ENCODE peak calls at places on chromosome 3, in ten cellular contexts. J, U, E, S, X, N, R, T, H and D are unnamed samples. For H3K9me3, the result is how much of the 10 kb centered on the place peaks cover.

GRCh38 chr3:193732391-193732790 is 139.4 kb downstream of the OPA1 start:
- DNase-seq in R (no peak), N (no peak), X (no peak), T (peak), J (no peak), E (peak), S (peak), U (no peak), H (no peak), D (no peak)

GRCh38 chr3:11452988-11453847 is 181.0 kb downstream of the ATG7 start:
- DNase-seq in N (no peak), H (no peak), U (no peak), X (no peak), J (no peak), E (no peak), T (peak), S (peak), R (no peak), D (no peak)

GRCh38 chr3:12303532-12303931 is 14.7 kb downstream of the PPARG start:
- DNase-seq in T (peak), X (no peak), J (no peak), E (no peak), R (no peak), U (no peak), N (no peak), S (peak), H (no peak), D (no peak)

GRCh38 chr3:46845860-46846623 is 17.2 kb downstream of the MYL3 start:
- DNase-seq in T (peak), J (peak), X (peak), E (peak), U (peak), N (peak), R (peak), S (peak), H (peak), D (peak)

GRCh38 chr3:65924762-65925161 is 114.0 kb downstream of the MAGI1 start:
- DNase-seq in H (no peak), U (no peak), N (no peak), R (no peak), J (no peak), T (no peak), E (no peak), X (no peak), S (no peak), D (no peak)

GRCh38 chr3:150544040-150544439 is 2.3 kb downstream of the SERP1 start:
- DNase-seq in E (no peak), S (peak), H (no peak), X (no peak), J (no peak), T (peak), N (no peak), R (no peak), U (no peak), D (no peak)

GRCh38 chr3:73490453-73491311 is 134.1 kb downstream of the PDZRN3 start:
- DNase-seq in J (peak), S (peak), X (no peak), N (no peak), H (no peak), E (peak), T (peak), U (no peak), R (no peak), D (no peak)

GRCh38 chr3:50231581-50231980 is 4.4 kb upstream of the GNAI2 start:
- DNase-seq in T (no peak), S (no peak), E (no peak), X (no peak), J (no peak), R (no peak), N (no peak), U (no peak), H (no peak), D (no peak)

GRCh38 chr3:48500656-48501055 is 3.3 kb downstream of the SHISA5 start:
- DNase-seq in N (no peak), X (no peak), U (no peak), E (no peak), J (no peak), R (no peak), S (no peak), T (no peak), H (no peak), D (no peak)

GRCh38 chr3:15889936-15890335 is 92.2 kb upstream of the ANKRD28 start:
- DNase-seq in E (no peak), S (no peak), R (no peak), X (no peak), T (no peak), J (no peak), H (no peak), U (no peak), N (no peak), D (no peak)

GRCh38 chr3:17154941-17155340 is 270.2 kb downstream of the PLCL2 start:
- DNase-seq in J (no peak), R (no peak), E (no peak), T (no peak), S (no peak), U (no peak), H (no peak), N (peak), X (no peak), D (no peak)

GRCh38 chr3:67015702-67016500 is 17.8 kb downstream of the KBTBD8 start:
- DNase-seq in N (no peak), S (no peak), T (peak), U (no peak), H (no peak), R (no peak), J (no peak), E (no peak), X (no peak), D (no peak)

GRCh38 chr3:8554725-8555621 is 53.4 kb downstream of the LMCD1 start:
- DNase-seq in X (peak), S (peak), U (no peak), T (peak), E (no peak), H (no peak), J (no peak), R (no peak), N (peak), D (no peak)

GRCh38 chr3:133991209-133991608 is 38.5 kb downstream of the SLCO2A1 start:
- DNase-seq in R (no peak), T (no peak), J (no peak), X (no peak), E (no peak), S (peak), H (no peak), U (no peak), N (no peak), D (no peak)

GRCh38 chr3:106827515-106828213 is 549.6 kb upstream of the CCDC54 start:
- DNase-seq in H (no peak), U (no peak), J (no peak), T (peak), X (no peak), E (no peak), S (no peak), N (no peak), R (no peak), D (no peak)

GRCh38 chr3:108073712-108074431 is 17.0 kb downstream of the CD47 start:
- DNase-seq in S (no peak), X (no peak), E (no peak), R (no peak), T (no peak), J (no peak), U (no peak), N (no peak), H (no peak), D (no peak)

GRCh38 chr3:31729082-31729481 is 196.4 kb downstream of the STT3B start:
- DNase-seq in R (no peak), H (no peak), N (no peak), J (no peak), U (no peak), S (no peak), T (no peak), E (no peak), X (no peak), D (no peak)

GRCh38 chr3:172680684-172681083 is 30.2 kb downstream of the NCEH1 start:
- DNase-seq in E (peak), U (no peak), N (no peak), S (no peak), X (no peak), J (no peak), R (no peak), T (no peak), H (no peak), D (no peak)

GRCh38 chr3:169218314-169218983 is 445.1 kb downstream of the MECOM start:
- DNase-seq in E (peak), N (peak), X (no peak), S (peak), U (peak), T (peak), J (peak), R (no peak), H (no peak), D (no peak)

GRCh38 chr3:191329654-191330308 is 545 bp downstream of the UTS2B start:
- DNase-seq in N (peak), S (peak), U (peak), X (peak), E (peak), H (no peak), J (peak), R (peak), T (peak), D (no peak)

GRCh38 chr3:73212683-73213082 is 151.2 kb downstream of the EBLN2 start:
- DNase-seq in J (no peak), S (no peak), H (no peak), X (no peak), E (no peak), U (no peak), T (no peak), N (no peak), R (no peak), D (no peak)

GRCh38 chr3:50381315-50381714 is 22.0 kb upstream of the TMEM115 start:
- DNase-seq in N (no peak), T (no peak), E (no peak), U (no peak), S (no peak), J (no peak), X (no peak), H (no peak), R (no peak), D (no peak)

GRCh38 chr3:44596631-44597030 is 11.9 kb downstream of the ZNF660 start:
- DNase-seq in R (no peak), E (no peak), X (no peak), N (no peak), U (no peak), T (no peak), S (peak), H (no peak), J (no peak), D (no peak)
- H3K9me3 ChIP-seq in R (under half), E (under half), X (under half), N (under half), U (under half), T (under half), S (under half), H (under half), J (under half), D (under half)

GRCh38 chr3:30232142-30232541 is 374.3 kb upstream of the TGFBR2 start:
- DNase-seq in U (no peak), T (peak), H (no peak), R (no peak), N (no peak), E (no peak), J (no peak), X (no peak), S (peak), D (no peak)

GRCh38 chr3:30233924-30234666 is 372.3 kb upstream of the TGFBR2 start:
- DNase-seq in S (peak), R (no peak), E (no peak), T (peak), X (no peak), H (no peak), U (no peak), J (no peak), N (no peak), D (no peak)

GRCh38 chr3:30228302-30228631 is 378.1 kb upstream of the TGFBR2 start:
- DNase-seq in X (no peak), U (no peak), N (no peak), T (no peak), J (no peak), R (no peak), S (no peak), E (no peak), H (no peak), D (no peak)

GRCh38 chr3:30232546-30232945 is 373.9 kb upstream of the TGFBR2 start:
- DNase-seq in X (no peak), R (no peak), H (no peak), U (no peak), T (no peak), J (no peak), E (no peak), S (no peak), N (no peak), D (no peak)

GRCh38 chr3:30231277-30232141 is 374.9 kb upstream of the TGFBR2 start:
- DNase-seq in R (no peak), H (no peak), U (peak), N (no peak), T (peak), E (no peak), X (no peak), J (no peak), S (peak), D (no peak)
- H3K9me3 ChIP-seq in R (under half), H (under half), U (under half), N (under half), T (under half), E (under half), X (under half), J (under half), S (under half), D (under half)

DNA sequence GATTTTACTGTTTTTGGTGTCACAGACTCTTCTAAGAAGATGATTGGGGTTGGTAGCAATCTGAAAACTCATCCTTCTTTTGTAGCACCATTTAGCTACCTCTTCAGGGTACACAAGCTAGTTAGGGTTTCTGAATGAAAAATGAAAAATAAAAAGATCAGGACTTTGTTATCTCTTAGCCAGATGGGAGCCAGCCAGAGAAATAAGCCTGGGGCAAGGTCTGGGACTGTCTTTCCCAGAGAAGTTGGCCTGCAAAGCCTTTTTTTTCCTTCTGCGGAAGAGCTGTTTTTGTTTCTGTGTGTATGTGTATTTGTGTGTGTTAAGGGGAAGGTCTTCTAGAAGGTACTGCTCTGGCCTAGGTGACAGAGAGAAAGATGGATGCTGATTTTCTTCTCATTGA is 150.7 kb upstream of the AGTR1 start:
- DNase-seq in X (no peak), J (no peak), T (no peak), U (no peak), N (no peak), H (no peak), R (no peak), S (no peak), E (no peak), D (no peak)
- H3K9me3 ChIP-seq in X (under half), J (under half), T (under half), U (under half), N (under half), H (under half), R (under half), S (under half), E (under half), D (under half)

GRCh38 chr3:152175576-152175883 is 93.2 kb upstream of the MBNL1 start:
- DNase-seq in E (no peak), S (peak), N (no peak), X (no peak), U (no peak), T (peak), R (no peak), H (no peak), J (no peak), D (no peak)

GRCh38 chr3:152176241-152176640 is 92.5 kb upstream of the MBNL1 start:
- DNase-seq in U (no peak), E (no peak), J (no peak), R (no peak), T (peak), H (no peak), N (no peak), S (no peak), X (no peak), D (no peak)

GRCh38 chr3:152177757-152178156 is 91.0 kb upstream of the MBNL1 start:
- DNase-seq in J (no peak), T (peak), S (peak), N (no peak), R (no peak), U (no peak), H (no peak), E (no peak), X (no peak), D (no peak)

GRCh38 chr3:152174876-152175575 is 93.7 kb upstream of the MBNL1 start:
- DNase-seq in H (no peak), J (no peak), S (no peak), U (no peak), X (no peak), N (no peak), E (no peak), T (no peak), R (no peak), D (no peak)

DNA sequence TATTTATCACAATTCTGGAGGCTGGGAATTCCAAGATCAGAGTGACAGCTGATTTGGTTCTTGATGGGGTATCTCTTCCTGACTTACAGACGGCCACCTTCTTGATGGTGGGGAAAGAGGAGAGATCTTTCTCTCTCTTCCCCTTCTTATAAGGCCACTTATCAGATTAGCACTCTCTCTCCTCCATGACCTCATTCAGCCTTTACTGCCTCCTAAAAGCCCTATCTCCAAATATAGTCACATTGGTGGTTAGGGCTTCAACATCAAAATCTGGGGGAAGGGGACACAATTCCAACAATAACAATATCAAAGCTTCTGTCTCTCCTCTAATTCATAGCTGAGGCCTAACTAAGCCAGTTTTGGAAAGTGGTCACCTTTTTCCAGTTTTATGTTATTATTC is 91.7 kb upstream of the MBNL1 start:
- DNase-seq in R (no peak), T (no peak), U (no peak), E (no peak), J (no peak), S (no peak), X (no peak), N (no peak), H (no peak), D (no peak)
- H3K9me3 ChIP-seq in R (under half), T (under half), U (under half), E (under half), J (under half), S (under half), X (under half), N (under half), H (under half), D (under half)

GRCh38 chr3:44722103-44722401 is 7.4 kb upstream of the ZNF501 start:
- DNase-seq in T (no peak), X (no peak), E (no peak), R (no peak), U (no peak), J (no peak), N (no peak), H (no peak), S (peak), D (no peak)
- H3K9me3 ChIP-seq in T (under half), X (under half), E (under half), R (under half), U (under half), J (under half), N (half or more), H (half or more), S (under half), D (half or more)

DNA sequence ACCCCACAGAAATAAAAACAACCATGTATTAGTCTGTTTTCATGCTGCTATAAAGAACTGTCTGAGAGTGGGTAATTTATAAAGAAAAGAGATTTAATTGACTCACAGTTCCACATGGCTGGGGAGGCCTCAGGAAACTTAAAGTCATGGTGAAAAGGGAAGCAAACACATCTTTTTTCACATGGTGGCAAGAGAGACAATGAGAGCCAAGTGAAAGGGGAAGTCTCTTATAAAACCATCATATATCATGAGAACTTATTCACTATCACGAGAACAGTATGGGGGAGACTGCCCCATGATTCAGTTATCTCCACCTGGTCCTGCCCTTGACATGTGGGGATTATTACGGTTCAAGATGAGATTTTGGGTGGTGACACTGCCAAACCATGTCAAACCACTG is 141.5 kb downstream of the ZMAT3 start:
- DNase-seq in N (no peak), X (no peak), E (no peak), H (no peak), T (no peak), S (no peak), U (no peak), R (no peak), J (no peak), D (no peak)
- H3K9me3 ChIP-seq in N (under half), X (under half), E (under half), H (under half), T (under half), S (under half), U (under half), R (under half), J (under half), D (under half)

DNA sequence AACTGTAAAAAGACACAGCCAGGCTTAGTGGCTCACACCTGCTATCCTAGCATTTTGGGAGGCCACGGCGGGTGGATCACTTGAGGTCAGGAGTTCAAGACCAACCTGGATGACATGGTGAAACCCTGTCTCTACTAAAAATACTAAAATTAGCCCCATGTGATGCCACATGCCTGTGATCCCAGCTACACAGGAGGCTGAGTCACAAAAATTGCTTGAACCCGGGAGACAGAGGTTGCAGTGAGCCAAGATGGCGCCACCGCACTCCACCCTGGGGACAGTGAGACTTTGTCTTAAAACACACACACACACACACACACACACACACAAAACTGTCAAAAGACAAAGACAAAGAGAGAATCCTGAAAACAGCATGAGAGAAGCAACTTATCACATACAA is 18.0 kb downstream of the SPCS1 start:
- DNase-seq in R (no peak), U (no peak), S (no peak), J (no peak), N (no peak), T (no peak), X (no peak), H (no peak), E (no peak), D (no peak)
- H3K9me3 ChIP-seq in R (under half), U (under half), S (under half), J (under half), N (under half), T (under half), X (under half), H (under half), E (under half), D (under half)

GRCh38 chr3:198112031-198112430 is 152.0 kb downstream of the LMLN start:
- DNase-seq in J (no peak), S (no peak), X (no peak), T (no peak), R (no peak), E (no peak), N (no peak), H (no peak), U (no peak), D (no peak)
- H3K9me3 ChIP-seq in J (under half), S (under half), X (under half), T (under half), R (under half), E (under half), N (under half), H (under half), U (under half), D (under half)

GRCh38 chr3:44495636-44496415 is 18.4 kb upstream of the ZNF445 start:
- DNase-seq in N (no peak), T (no peak), H (no peak), X (no peak), S (no peak), J (no peak), R (no peak), E (no peak), U (no peak), D (no peak)
- H3K9me3 ChIP-seq in N (half or more), T (under half), H (half or more), X (under half), S (under half), J (under half), R (under half), E (under half), U (under half), D (under half)